ENCODE peak calls at places on chromosomes 11 and 22, in nine cellular contexts. W is psoas muscle, J is BE2C, F is BJ, G is transverse colon, U is neural crest cell, Z is bronchial epithelial cell, X is endothelial cell, L is GM12865. Y is an unnamed sample.

GRCh38 chr22:49849161-49850020 is 4.3 kb upstream of the ZBED4 start:
- DNase-seq in F (no peak), Z (no peak), W (no peak), X (no peak), U (no peak), J (no peak), L (no peak), G (no peak), Y (no peak)

GRCh38 chr22:33409134-33409533 is 351.0 kb upstream of the SYN3 start:
- DNase-seq in G (no peak), W (no peak), J (no peak), U (no peak), L (no peak), F (no peak), Z (no peak), X (no peak), Y (no peak)

GRCh38 chr11:121670792-121671275 is 218.1 kb upstream of the SORL1-AS1 start:
- DNase-seq in J (peak), Z (no peak), X (no peak), G (no peak), L (no peak), F (no peak), U (no peak), W (no peak), Y (no peak)

GRCh38 chr11:132941024-132941646 is 591.2 kb downstream of the OPCML start:
- DNase-seq in G (no peak), W (no peak), Z (peak), J (no peak), U (peak), F (peak), L (peak), X (peak), Y (peak)

GRCh38 chr22:41940853-41941765 is 5.8 kb downstream of the CENPM start:
- DNase-seq in Z (peak), L (peak), X (peak), W (peak), J (peak), U (peak), F (no peak), G (peak), Y (peak)

GRCh38 chr11:66914505-66914904 is 43.7 kb downstream of the PC start:
- DNase-seq in U (no peak), Z (no peak), W (no peak), L (no peak), F (no peak), J (no peak), X (no peak), G (no peak), Y (no peak)

GRCh38 chr22:45069925-45070324 is 60.1 kb upstream of the PHF21B start:
- DNase-seq in J (no peak), F (no peak), G (no peak), L (no peak), Z (peak), X (no peak), U (no peak), W (no peak), Y (no peak)

GRCh38 chr11:121894581-121894980 is 221.4 kb downstream of the BLID start:
- DNase-seq in U (no peak), L (no peak), G (no peak), F (no peak), Z (peak), J (no peak), W (no peak), X (no peak), Y (no peak)

GRCh38 chr11:62241095-62241494 is 944 bp upstream of the SCGB1D2 start:
- DNase-seq in X (no peak), G (no peak), F (no peak), U (no peak), W (no peak), Z (no peak), L (no peak), J (no peak), Y (no peak)

GRCh38 chr11:62242021-62242420 is at the start of gene SCGB1D2:
- DNase-seq in J (peak), W (peak), F (no peak), X (no peak), Z (peak), U (no peak), L (no peak), G (no peak), Y (no peak)

DNA sequence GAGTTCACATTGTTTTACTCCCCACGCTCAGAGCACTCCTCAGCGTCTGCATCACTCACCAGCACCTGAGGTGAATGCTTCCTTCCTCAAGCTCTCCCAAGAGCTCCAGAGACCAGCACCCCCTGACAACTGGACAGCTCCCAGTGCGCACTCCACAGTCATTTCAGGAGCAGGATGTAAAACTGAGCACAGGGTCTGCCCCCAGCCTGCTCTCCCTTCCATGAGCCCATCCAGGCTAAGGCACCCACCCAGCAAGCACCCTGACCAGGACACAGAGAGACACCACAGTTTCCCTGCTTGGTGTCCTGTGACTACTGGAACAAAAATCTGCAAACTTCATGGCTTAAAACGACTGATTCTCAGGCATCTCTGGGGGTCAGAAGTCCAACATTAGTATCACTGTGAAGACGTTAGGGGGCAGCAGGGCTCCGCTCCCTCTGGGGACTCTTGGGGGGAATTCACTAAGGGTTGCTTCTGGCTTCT is 3.3 kb downstream of the SCGB1D2 start:
- DNase-seq in Z (peak), U (peak), J (peak), X (peak), G (no peak), L (peak), W (no peak), F (no peak), Y (no peak)
- TF ChIP-seq CTCF in Z (no peak), U (peak), J (peak), X (peak), G (no peak), L (peak), W (no peak), F (peak), Y (peak)

GRCh38 chr11:22430286-22430685 is 92.1 kb downstream of the SLC17A6 start:
- DNase-seq in X (no peak), W (no peak), Z (no peak), G (no peak), U (no peak), F (no peak), J (no peak), L (no peak), Y (no peak)

GRCh38 chr11:22431074-22431473 is 92.9 kb downstream of the SLC17A6 start:
- DNase-seq in G (no peak), J (no peak), L (no peak), U (no peak), W (no peak), X (no peak), Z (no peak), F (no peak), Y (no peak)

GRCh38 chr11:22432331-22433065 is 94.3 kb downstream of the SLC17A6 start:
- DNase-seq in U (peak), F (no peak), X (peak), W (peak), Z (no peak), L (no peak), J (peak), G (no peak), Y (no peak)

GRCh38 chr11:22426915-22427314 is 88.7 kb downstream of the SLC17A6 start:
- DNase-seq in L (no peak), Z (no peak), W (no peak), J (no peak), U (no peak), X (no peak), F (no peak), G (no peak), Y (no peak)
- TF ChIP-seq CTCF in L (no peak), Z (peak), W (no peak), J (no peak), U (no peak), X (no peak), F (no peak), G (no peak), Y (peak)

GRCh38 chr11:9060700-9061111 is 30.7 kb downstream of the SCUBE2 start:
- DNase-seq in U (no peak), W (no peak), L (peak), J (no peak), F (no peak), G (no peak), Z (peak), X (no peak), Y (no peak)
- TF ChIP-seq CTCF in U (no peak), W (no peak), L (peak), J (peak), F (peak), G (no peak), Z (peak), X (peak), Y (peak)

GRCh38 chr11:57430946-57431345 is 4.0 kb upstream of the SLC43A3 start:
- DNase-seq in X (no peak), L (no peak), G (no peak), U (no peak), J (no peak), F (no peak), Z (no peak), W (no peak), Y (no peak)
- TF ChIP-seq CTCF in X (no peak), L (no peak), G (no peak), U (no peak), J (no peak), F (no peak), Z (no peak), W (no peak), Y (no peak)

DNA sequence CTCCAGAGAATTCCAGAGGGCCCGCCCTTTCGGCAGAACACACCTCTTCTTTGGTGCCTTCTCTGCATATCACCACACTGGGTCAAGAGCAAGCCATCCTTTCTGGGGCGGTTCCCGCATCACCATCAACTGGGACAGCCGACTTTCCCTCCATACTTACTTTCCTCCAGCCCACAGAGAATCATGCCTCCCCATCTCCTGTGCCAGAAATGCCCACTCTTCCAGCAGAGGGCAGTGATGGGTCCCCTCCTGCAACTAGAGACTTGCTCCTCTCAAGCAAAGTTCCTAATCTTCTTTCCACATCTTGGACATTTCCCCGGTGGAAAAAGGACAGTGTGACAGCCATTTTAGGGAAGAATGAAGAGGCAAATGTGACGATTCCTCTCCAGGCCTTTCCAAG is 157.7 kb downstream of the C11orf91 start:
- DNase-seq in W (peak), U (peak), F (no peak), X (peak), G (peak), Z (peak), J (peak), L (peak), Y (no peak)
- TF ChIP-seq CTCF in W (peak), U (peak), F (peak), X (peak), G (peak), Z (peak), J (peak), L (peak), Y (peak)

GRCh38 chr22:19772673-19773469 is 12.3 kb downstream of the TBX1 start:
- DNase-seq in X (peak), U (no peak), G (no peak), L (peak), W (peak), F (no peak), J (peak), Z (no peak), Y (no peak)
- TF ChIP-seq CTCF in X (no peak), U (no peak), G (no peak), L (peak), W (no peak), F (no peak), J (peak), Z (no peak), Y (no peak)

GRCh38 chr11:32386770-32387377 is 48.5 kb downstream of the WT1 start:
- DNase-seq in U (no peak), J (peak), G (no peak), Z (no peak), X (no peak), W (no peak), F (no peak), L (no peak), Y (no peak)

GRCh38 chr11:32382339-32383049 is 52.8 kb downstream of the WT1 start:
- DNase-seq in G (no peak), W (no peak), X (no peak), J (no peak), Z (peak), L (no peak), U (no peak), F (no peak), Y (no peak)

GRCh38 chr11:32388871-32389770 is 46.2 kb downstream of the WT1 start:
- DNase-seq in L (peak), G (no peak), F (no peak), U (no peak), J (no peak), X (no peak), Z (no peak), W (no peak), Y (no peak)

GRCh38 chr11:32390712-32391111 is 44.6 kb downstream of the WT1 start:
- DNase-seq in Z (no peak), X (no peak), F (no peak), L (no peak), G (no peak), W (no peak), J (no peak), U (no peak), Y (no peak)

DNA sequence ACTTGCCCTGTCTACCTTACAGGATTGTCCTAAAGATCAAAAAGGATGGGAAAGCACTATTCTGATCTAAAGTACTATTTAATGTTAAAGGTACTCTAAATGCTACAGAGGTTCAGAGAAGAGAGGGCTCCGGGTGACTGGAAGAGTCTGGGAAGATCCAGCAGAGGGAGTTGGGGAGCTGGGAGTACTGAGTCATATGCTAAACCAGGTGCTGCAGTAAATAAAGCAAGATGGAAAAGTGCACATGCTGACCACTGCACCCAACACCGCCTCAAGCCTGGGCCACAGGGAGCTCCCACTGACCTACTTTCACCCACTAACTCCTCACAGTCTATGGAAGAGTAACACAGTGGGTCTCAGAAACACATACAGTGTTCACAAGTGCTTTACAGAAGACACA is 49.3 kb downstream of the WT1 start:
- DNase-seq in X (peak), U (no peak), L (no peak), W (no peak), G (peak), Z (peak), J (peak), F (no peak), Y (no peak)
- TF ChIP-seq CTCF in X (no peak), U (peak), L (no peak), W (no peak), G (peak), Z (peak), J (peak), F (peak), Y (peak)